ENCODE peak calls at places on chromosomes 7 and 10, in seven cellular contexts. K, T, E, X, G, S and R are unnamed samples.
A peak's percentile ranks its signal among the peaks of the same experiment; 100 is the strongest.

GRCh38 chr10:36188054-36188453 is 546.0 kb upstream of the FZD8 start:
- DNase-seq in K (no peak), T (peak; percentile 48), E (no peak), X (no peak), G (peak; percentile 36), S (no peak), R (no peak)

GRCh38 chr7:4177001-4177400 is 505.1 kb upstream of the FOXK1 start:
- DNase-seq in K (no peak), T (no peak), E (no peak), X (no peak), G (no peak), S (peak; percentile 80), R (no peak)

GRCh38 chr7:17521437-17521836 is 223.0 kb downstream of the AHR start:
- DNase-seq in K (no peak), T (no peak), E (peak; percentile 54), X (no peak), G (peak; percentile 79), S (peak; percentile 86), R (no peak)

GRCh38 chr7:30912986-30913671 is 1.5 kb downstream of the AQP1 start:
- DNase-seq in K (no peak), T (no peak), E (no peak), X (no peak), G (no peak), S (no peak), R (no peak)

GRCh38 chr7:73705551-73705920 is 13.9 kb downstream of the STX1A start:
- DNase-seq in K (no peak), T (no peak), E (no peak), X (no peak), G (no peak), S (no peak), R (no peak)

GRCh38 chr7:88062238-88062637 is 128.2 kb downstream of the ADAM22 start:
- DNase-seq in K (no peak), T (no peak), E (no peak), X (no peak), G (no peak), S (no peak), R (no peak)

GRCh38 chr7:128705891-128706333 is 33.2 kb upstream of the CALU start:
- DNase-seq in K (no peak), T (no peak), E (peak; percentile 22), X (no peak), G (peak; percentile 81), S (no peak), R (no peak)

GRCh38 chr10:14369881-14370280 is 39.2 kb upstream of the FRMD4A start:
- DNase-seq in K (no peak), T (no peak), E (no peak), X (no peak), G (no peak), S (no peak), R (no peak)

GRCh38 chr10:2541176-2541575 is 526.2 kb upstream of the PFKP start:
- DNase-seq in K (no peak), T (no peak), E (no peak), X (no peak), G (no peak), S (no peak), R (no peak)

GRCh38 chr10:35409094-35409582 is 72.8 kb downstream of the CCNY start:
- DNase-seq in K (no peak), T (no peak), E (peak; percentile 35), X (no peak), G (peak; percentile 81), S (peak; percentile 84), R (no peak)

GRCh38 chr7:158749396-158749795 is 44.8 kb upstream of the NCAPG2 start:
- DNase-seq in K (no peak), T (no peak), E (no peak), X (no peak), G (no peak), S (no peak), R (no peak)

GRCh38 chr10:70174058-70174741 is 3.9 kb upstream of the SAR1A start:
- DNase-seq in K (no peak), T (no peak), E (no peak), X (no peak), G (no peak), S (peak; percentile 46), R (no peak)

GRCh38 chr10:88477343-88478085 is 105.6 kb downstream of the RNLS start:
- DNase-seq in K (no peak), T (no peak), E (no peak), X (no peak), G (no peak), S (peak; percentile 59), R (no peak)

GRCh38 chr10:127757033-127757432 is 20.0 kb downstream of the FOXI2 start:
- DNase-seq in K (no peak), T (peak; percentile 22), E (no peak), X (no peak), G (no peak), S (no peak), R (no peak)

GRCh38 chr7:4668510-4668847 is 13.6 kb upstream of the FOXK1 start:
- DNase-seq in K (no peak), T (no peak), E (no peak), X (no peak), G (no peak), S (no peak), R (no peak)

GRCh38 chr10:81865581-81865980 is 9.4 kb upstream of the NRG3 start:
- DNase-seq in K (no peak), T (no peak), E (no peak), X (peak; percentile 39), G (peak; percentile 54), S (no peak), R (no peak)

GRCh38 chr10:120349069-120349468 is 108.0 kb upstream of the PLPP4 start:
- DNase-seq in K (no peak), T (no peak), E (no peak), X (no peak), G (no peak), S (no peak), R (no peak)

GRCh38 chr10:120347644-120348043 is 109.4 kb upstream of the PLPP4 start:
- DNase-seq in K (no peak), T (no peak), E (no peak), X (no peak), G (no peak), S (no peak), R (peak; percentile 10)
- TF ChIP-seq CTCF in K (no peak), T (no peak), E (no peak), X (no peak), G (no peak), S (no peak), R (no peak)

GRCh38 chr10:102230861-102231356 is 4.8 kb downstream of the ELOVL3 start:
- DNase-seq in K (peak; percentile 49), T (peak; percentile 76), E (no peak), X (peak; percentile 40), G (peak; percentile 37), S (no peak), R (peak; percentile 55)
- TF ChIP-seq CTCF in K (no peak), T (no peak), E (peak; percentile 52), X (no peak), G (peak; percentile 41), S (no peak), R (no peak)

GRCh38 chr7:152619027-152619739 is 56.8 kb downstream of the XRCC2 start:
- DNase-seq in K (no peak), T (no peak), E (no peak), X (no peak), G (no peak), S (no peak), R (no peak)
- TF ChIP-seq CTCF in K (no peak), T (no peak), E (no peak), X (no peak), G (no peak), S (no peak), R (no peak)

GRCh38 chr10:75972494-75973276 is 541.3 kb downstream of the LRMDA start:
- DNase-seq in K (no peak), T (no peak), E (no peak), X (no peak), G (peak; percentile 87), S (no peak), R (no peak)

GRCh38 chr10:75962395-75963061 is 531.1 kb downstream of the LRMDA start:
- DNase-seq in K (no peak), T (no peak), E (no peak), X (no peak), G (no peak), S (no peak), R (no peak)

GRCh38 chr10:75969031-75969430 is 537.6 kb downstream of the LRMDA start:
- DNase-seq in K (no peak), T (no peak), E (no peak), X (no peak), G (no peak), S (no peak), R (no peak)

GRCh38 chr10:75971402-75972211 is 540.2 kb downstream of the LRMDA start:
- DNase-seq in K (no peak), T (no peak), E (peak; percentile 13), X (no peak), G (peak; percentile 64), S (no peak), R (no peak)

DNA sequence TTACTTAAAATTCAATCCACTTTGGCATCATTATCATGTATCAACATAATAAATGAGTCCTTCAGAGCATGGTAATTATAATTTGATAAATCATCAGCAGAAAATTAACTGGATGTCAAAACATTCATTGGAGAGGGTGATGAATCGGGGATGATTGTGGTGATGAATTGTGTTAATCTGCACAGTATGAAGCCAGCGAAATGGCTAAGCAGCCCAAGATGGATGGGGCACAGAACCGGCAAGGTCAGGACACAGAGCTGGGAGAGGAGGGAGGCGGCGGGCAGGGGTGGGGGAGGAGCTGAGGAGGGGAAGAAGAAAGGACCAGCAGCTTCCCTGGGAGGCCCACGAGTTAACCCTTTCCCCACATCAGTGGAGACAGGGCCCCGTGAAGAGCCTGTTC is 536.1 kb downstream of the LRMDA start:
- DNase-seq in K (no peak), T (peak; percentile 47), E (no peak), X (no peak), G (no peak), S (no peak), R (peak; percentile 49)
- TF ChIP-seq CTCF in K (no peak), T (no peak), E (no peak), X (no peak), G (no peak), S (no peak), R (no peak)